ENCODE peak calls at places on chromosomes 13 and 19, in eight cellular contexts. P, U, G, E, K, H, X and A are unnamed samples.

GRCh38 chr13:49404621-49405020 is 39.2 kb downstream of the CAB39L start:
- DNase-seq in P (no peak), U (no peak), G (no peak), E (no peak), K (no peak), H (no peak), X (no peak), A (no peak)

GRCh38 chr19:14375055-14375581 is 6.1 kb upstream of the ADGRE5 start:
- DNase-seq in P (no peak), U (no peak), G (peak), E (no peak), K (no peak), H (peak), X (no peak), A (no peak)

GRCh38 chr19:18536475-18536874 is 6.9 kb downstream of the FKBP8 start:
- DNase-seq in P (no peak), U (no peak), G (no peak), E (no peak), K (no peak), H (no peak), X (no peak), A (no peak)

GRCh38 chr13:101398920-101399319 is 17.4 kb downstream of the NALCN start:
- DNase-seq in P (no peak), U (peak), G (no peak), E (no peak), K (no peak), H (no peak), X (no peak), A (no peak)

GRCh38 chr13:101514695-101515275 is 62.3 kb downstream of the ITGBL1 start:
- DNase-seq in P (peak), U (peak), G (no peak), E (no peak), K (peak), H (no peak), X (no peak), A (peak)

GRCh38 chr19:4776436-4777205 is 14.9 kb upstream of the FEM1A start:
- DNase-seq in P (no peak), U (no peak), G (no peak), E (no peak), K (peak), H (no peak), X (no peak), A (no peak)

GRCh38 chr19:44002212-44002565 is 568 bp upstream of the ZNF230 start:
- DNase-seq in P (no peak), U (peak), G (no peak), E (no peak), K (no peak), H (no peak), X (no peak), A (peak)

GRCh38 chr19:4636151-4636717 is 3.1 kb upstream of the TNFAIP8L1 start:
- DNase-seq in P (peak), U (peak), G (no peak), E (peak), K (peak), H (peak), X (no peak), A (peak)

GRCh38 chr13:44191504-44192171 is 182.0 kb upstream of the SERP2 start:
- DNase-seq in P (peak), U (peak), G (no peak), E (no peak), K (peak), H (peak), X (no peak), A (peak)

GRCh38 chr19:14405758-14406644 is 13.1 kb downstream of the DDX39A start:
- DNase-seq in P (peak), U (peak), G (no peak), E (peak), K (peak), H (peak), X (peak), A (peak)

GRCh38 chr19:38183227-38183914 is 40.7 kb downstream of the DPF1 start:
- DNase-seq in P (no peak), U (no peak), G (no peak), E (no peak), K (peak), H (peak), X (peak), A (no peak)

GRCh38 chr19:46471778-46472543 is 598 bp upstream of the PNMA8A start:
- DNase-seq in P (no peak), U (no peak), G (no peak), E (no peak), K (no peak), H (no peak), X (no peak), A (no peak)

GRCh38 chr13:59690857-59691500 is 472.7 kb downstream of the DIAPH3 start:
- DNase-seq in P (no peak), U (no peak), G (no peak), E (no peak), K (no peak), H (no peak), X (no peak), A (no peak)

GRCh38 chr13:30884543-30884942 is 21.5 kb upstream of the MEDAG start:
- DNase-seq in P (no peak), U (no peak), G (no peak), E (no peak), K (no peak), H (no peak), X (no peak), A (no peak)

DNA sequence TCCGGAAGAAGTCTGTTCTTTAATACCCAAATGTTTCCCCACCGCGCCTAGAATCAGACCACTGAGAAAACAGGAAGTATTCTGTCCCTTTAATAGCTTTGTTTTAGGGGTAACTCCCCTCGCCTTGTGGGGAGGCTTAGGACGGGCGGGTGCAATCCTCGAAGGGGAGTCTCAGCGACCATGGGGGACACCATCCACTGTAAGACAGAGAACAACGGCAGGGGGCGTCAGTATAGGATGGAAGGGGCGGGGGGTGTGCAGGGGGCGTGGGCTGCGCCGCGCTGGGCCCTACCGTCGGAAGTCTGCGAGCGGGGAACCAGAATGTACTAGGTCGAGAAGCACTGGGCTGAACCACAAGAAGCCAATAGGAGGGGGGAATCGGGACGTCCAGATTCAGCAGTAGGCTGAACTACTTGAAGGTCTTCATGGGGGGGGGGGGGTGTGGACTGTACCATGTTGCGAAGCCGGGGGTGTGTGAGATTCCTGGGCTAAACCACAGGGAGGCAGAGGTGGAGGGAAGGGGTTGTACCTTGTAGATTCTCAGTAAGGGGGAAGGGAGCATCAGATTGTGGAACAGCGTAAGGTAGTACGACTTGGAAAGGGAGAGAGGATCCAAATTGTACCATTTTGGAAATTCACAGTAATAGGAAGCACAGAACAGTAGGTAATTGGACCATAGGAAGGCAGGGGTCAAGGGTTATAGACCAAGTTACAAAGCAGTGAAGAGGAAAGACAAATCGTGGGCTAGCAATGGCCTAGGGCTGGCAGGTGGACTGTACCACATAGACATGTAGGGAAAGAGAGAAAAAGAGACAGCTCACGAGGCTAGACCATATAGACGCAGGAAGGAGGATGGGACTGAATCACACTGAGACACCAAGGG is 1.0 kb upstream of the DBP start:
- DNase-seq in P (peak), U (peak), G (peak), E (no peak), K (peak), H (peak), X (peak), A (peak)
- TF ChIP-seq POLR2A in P (no peak), U (no peak), G (no peak), E (peak), K (peak), H (no peak), X (no peak), A (no peak)

DNA sequence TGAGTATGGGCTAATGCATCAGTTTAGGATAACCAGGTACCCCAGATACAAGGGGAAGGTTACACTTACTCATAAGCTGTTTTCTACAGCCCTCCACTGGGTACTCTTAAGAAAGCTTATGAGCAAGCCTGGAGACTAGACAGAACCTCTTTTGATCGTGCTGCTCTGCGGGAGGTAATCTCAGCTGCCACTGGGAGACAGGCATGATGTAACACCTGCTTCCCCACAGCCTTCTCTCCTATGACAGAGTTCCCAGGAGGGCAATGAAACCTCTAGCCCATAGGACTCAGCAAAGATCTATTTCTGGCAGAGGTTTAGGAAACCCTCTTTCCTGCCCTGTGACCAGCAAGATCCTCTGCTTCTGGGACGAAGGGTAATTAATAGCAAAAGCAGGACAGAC is 65.6 kb downstream of the WASF3 start:
- DNase-seq in P (no peak), U (no peak), G (no peak), E (no peak), K (no peak), H (no peak), X (no peak), A (no peak)
- TF ChIP-seq POLR2A in P (no peak), U (no peak), G (no peak), E (no peak), K (no peak), H (no peak), X (no peak), A (no peak)

DNA sequence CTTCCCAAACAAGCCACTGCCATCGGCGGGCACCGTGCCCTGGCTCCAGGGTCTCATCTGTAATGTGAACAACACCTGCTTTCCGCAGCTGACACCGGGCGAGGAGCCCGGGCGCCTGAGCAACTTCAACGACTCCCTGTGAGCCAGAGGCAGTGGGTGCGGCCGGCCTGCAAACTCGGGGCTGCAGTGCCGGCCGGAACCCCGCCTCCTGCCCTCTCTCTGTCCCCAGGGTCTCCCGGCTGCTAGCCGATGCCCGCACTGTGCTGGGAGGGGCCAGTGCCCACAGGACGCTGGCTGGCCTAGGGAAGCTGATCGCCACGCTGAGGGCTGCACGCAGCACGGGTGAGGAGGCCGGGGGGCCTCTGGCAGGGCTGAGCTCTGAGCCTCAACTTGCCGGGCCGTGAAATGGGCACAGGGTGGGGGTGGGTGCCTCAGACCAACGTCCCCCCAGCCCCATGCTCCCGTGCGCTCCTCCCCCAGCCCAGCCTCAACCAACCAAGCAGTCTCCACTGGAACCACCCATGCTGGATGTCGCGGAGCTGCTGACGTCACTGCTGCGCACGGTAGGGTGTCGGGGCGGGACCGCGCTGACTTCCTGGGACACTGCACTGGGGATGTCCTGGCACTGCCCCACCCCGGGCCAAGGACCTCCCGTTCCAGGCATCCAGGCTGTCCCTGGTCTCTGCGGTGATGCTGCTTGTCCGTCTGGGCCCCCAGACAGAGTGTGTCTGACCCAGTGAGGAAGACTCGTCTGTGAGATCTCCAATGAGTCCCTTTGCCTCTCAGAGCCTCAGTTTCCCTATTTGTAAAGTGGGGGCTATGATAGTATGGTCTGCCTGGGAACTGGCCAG is 2.2 kb downstream of the ABCA7 start:
- DNase-seq in P (peak), U (no peak), G (no peak), E (peak), K (no peak), H (no peak), X (no peak), A (no peak)
- TF ChIP-seq POLR2A in P (peak), U (no peak), G (no peak), E (no peak), K (no peak), H (no peak), X (no peak), A (no peak)

DNA sequence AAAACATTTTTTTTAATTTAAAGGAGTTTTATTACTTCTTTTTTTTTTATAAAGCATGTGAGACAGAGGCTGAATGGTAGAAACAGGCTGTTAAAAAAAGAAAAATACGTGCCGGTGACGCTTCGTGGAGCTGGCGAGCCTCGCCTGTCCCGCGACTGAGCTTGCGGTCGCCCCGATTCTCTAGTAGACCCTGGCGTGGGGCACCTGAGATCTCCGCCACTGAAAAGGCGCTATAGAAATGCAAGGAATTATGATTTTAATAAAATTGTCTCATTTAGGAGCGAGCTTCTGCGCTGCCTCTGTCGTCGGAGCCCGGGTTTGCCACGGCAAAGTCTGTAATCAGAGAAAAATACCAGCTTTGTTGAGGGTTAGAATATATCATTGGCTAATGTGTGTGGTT is 18.4 kb downstream of the NFIX start:
- DNase-seq in P (no peak), U (no peak), G (no peak), E (no peak), K (no peak), H (no peak), X (no peak), A (no peak)
- TF ChIP-seq POLR2A in P (no peak), U (no peak), G (no peak), E (no peak), K (no peak), H (no peak), X (no peak), A (no peak)